ENCODE peak calls at places on chromosomes 2 and 18, in ten cellular contexts. D is spleen; W is bronchial epithelial cell; K is GM23338; J is ovary; L is CD4-positive, alpha-beta T cell; Q is AG04450; F is WERI-Rb-1; Y is cardiac muscle cell; X is choroid plexus epithelial cell. I is an unnamed sample.
A peak's percentile ranks its signal among the peaks of the same experiment; 100 is the strongest.

GRCh38 chr2:161077367-161078210 is 82.6 kb upstream of the TANK start:
- DNase-seq in K (no peak), X (peak; percentile 49), L (peak; percentile 35), J (no peak), Q (no peak), Y (no peak), W (peak; percentile 70), D (no peak), F (no peak), I (peak; percentile 63)

GRCh38 chr18:36533446-36534153 is 236.1 kb downstream of the FHOD3 start:
- DNase-seq in Q (no peak), W (no peak), F (no peak), K (no peak), L (no peak), Y (no peak), X (no peak), J (no peak), D (no peak), I (no peak)

GRCh38 chr2:172964511-172964910 is 111.1 kb upstream of the MAP3K20 start:
- DNase-seq in L (no peak), F (no peak), Q (no peak), Y (no peak), D (no peak), K (no peak), J (no peak), W (no peak), X (no peak), I (no peak)

GRCh38 chr2:72935611-72935957 is 18.3 kb downstream of the EMX1 start:
- DNase-seq in F (no peak), Q (no peak), X (no peak), W (no peak), D (peak; percentile 57), J (no peak), K (no peak), L (no peak), Y (no peak), I (no peak)

GRCh38 chr2:17748745-17749144 is 4.9 kb downstream of the SMC6 start:
- DNase-seq in J (no peak), X (peak; percentile 9), K (peak; percentile 51), L (no peak), F (no peak), Q (no peak), W (no peak), Y (no peak), D (no peak), I (no peak)

GRCh38 chr2:151845481-151845880 is 17.3 kb upstream of the ARL5A start:
- DNase-seq in K (no peak), L (no peak), X (no peak), W (no peak), Q (no peak), D (no peak), J (no peak), F (no peak), Y (no peak), I (no peak)

GRCh38 chr2:195498176-195498575 is 158.8 kb upstream of the SLC39A10 start:
- DNase-seq in F (peak; percentile 23), J (no peak), D (no peak), K (peak; percentile 70), X (peak; percentile 72), Q (no peak), W (peak; percentile 53), L (peak; percentile 62), Y (peak; percentile 33), I (peak; percentile 45)

GRCh38 chr2:235641333-235641732 is 147.5 kb downstream of the AGAP1 start:
- DNase-seq in F (no peak), X (no peak), W (no peak), J (peak; percentile 23), Q (no peak), Y (peak; percentile 26), L (no peak), K (peak; percentile 28), D (no peak), I (no peak)

GRCh38 chr2:205043285-205043684 is 498.0 kb downstream of the PARD3B start:
- DNase-seq in Y (no peak), K (no peak), J (no peak), W (no peak), Q (no peak), X (no peak), L (no peak), D (no peak), F (no peak), I (no peak)

GRCh38 chr18:58362027-58362575 is 266.8 kb downstream of the ALPK2 start:
- DNase-seq in J (peak; percentile 21), Q (peak; percentile 81), F (no peak), W (peak; percentile 90), L (no peak), K (no peak), D (no peak), Y (no peak), X (peak; percentile 95), I (no peak)

GRCh38 chr18:48300463-48300961 is 108.7 kb downstream of the ZBTB7C start:
- DNase-seq in Y (peak; percentile 30), L (no peak), F (peak; percentile 33), J (no peak), X (no peak), K (peak; percentile 78), W (peak; percentile 28), Q (no peak), D (peak; percentile 77), I (no peak)

DNA sequence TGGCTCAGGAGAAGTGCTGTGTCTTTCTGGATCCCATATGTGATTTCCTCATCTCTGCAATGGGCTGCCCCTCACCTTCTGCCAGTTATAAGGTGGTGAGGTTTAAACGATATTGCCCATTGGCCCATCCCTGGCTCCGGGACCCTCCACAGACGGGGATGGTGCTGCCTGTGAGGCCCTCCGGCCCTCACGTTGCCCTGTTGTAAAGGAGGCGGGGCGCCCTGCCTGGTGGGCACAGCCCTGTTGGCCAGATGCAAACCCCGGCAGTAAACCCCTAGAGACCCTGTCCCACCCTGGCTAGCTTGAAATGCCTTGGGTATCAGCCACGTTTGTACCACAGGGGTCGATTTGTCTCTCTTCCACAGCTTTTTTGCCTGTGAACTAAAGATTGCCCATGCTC is 7.4 kb downstream of the ARHGEF4 start:
- DNase-seq in F (no peak), J (no peak), K (no peak), L (no peak), D (peak; percentile 56), W (no peak), Q (no peak), Y (no peak), X (no peak), I (no peak)
- TF ChIP-seq CTCF in F (no peak), J (no peak), K (no peak), L (no peak), D (no peak), W (no peak), Q (no peak), Y (no peak), X (no peak), I (no peak)

GRCh38 chr2:197851451-197851850 is 47.1 kb downstream of the PLCL1 start:
- DNase-seq in F (no peak), W (no peak), Q (no peak), Y (no peak), J (no peak), X (peak; percentile 7), K (peak; percentile 51), D (no peak), L (no peak), I (no peak)
- TF ChIP-seq CTCF in F (peak; percentile 46), W (no peak), Q (peak; percentile 6), Y (peak; percentile 14), J (no peak), X (peak; percentile 29), K (peak; percentile 85), D (no peak), L (peak; percentile 29), I (no peak)

DNA sequence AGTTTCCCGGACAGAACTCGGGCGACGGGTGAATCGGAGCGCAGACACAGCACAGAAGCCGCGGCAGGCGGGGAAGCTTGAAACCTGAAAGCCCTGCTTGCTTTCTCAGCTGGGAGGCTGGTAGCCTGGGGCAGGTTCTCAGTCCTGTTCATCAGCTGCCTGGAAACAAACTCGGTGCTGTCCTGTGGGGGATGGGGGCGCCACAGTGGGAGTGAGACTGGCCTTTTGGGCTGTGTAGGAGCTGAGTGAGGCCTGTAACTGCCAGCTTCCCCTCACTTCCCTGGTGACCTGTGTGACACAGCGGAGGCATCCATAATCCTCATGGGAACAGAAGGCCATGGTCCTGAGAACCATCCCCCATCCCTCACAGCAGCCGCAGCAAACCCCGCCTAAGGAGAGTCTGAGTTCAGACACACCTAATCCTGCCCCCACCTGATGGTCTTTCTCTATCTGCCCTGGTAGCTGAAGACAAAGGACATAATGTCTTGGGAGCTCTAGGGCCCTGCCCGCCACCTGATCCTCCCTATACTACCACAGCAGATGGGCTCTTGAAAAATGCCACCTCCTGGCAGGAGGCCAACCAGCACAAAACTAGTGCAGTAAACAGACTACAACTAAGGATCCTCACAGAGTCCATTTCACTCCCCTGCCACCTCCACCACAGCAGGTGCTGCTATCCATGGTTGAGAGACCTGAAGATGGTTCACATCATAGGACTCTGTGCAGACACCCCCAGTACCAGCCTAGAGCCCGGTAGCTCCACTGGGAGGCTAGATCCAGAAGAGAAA is 52.7 kb upstream of the LDLRAD4 start:
- DNase-seq in J (no peak), L (no peak), W (no peak), Y (no peak), X (no peak), F (peak; percentile 76), D (no peak), K (peak; percentile 41), Q (no peak), I (no peak)
- TF ChIP-seq CTCF in J (no peak), L (no peak), W (no peak), Y (no peak), X (no peak), F (no peak), D (no peak), K (no peak), Q (no peak), I (no peak)

GRCh38 chr2:227716501-227716900 is 1.3 kb downstream of the SLC19A3 start:
- DNase-seq in W (no peak), K (no peak), X (no peak), Y (no peak), D (no peak), J (no peak), F (no peak), Q (no peak), L (no peak), I (no peak)

GRCh38 chr2:227717687-227718567 is at the start of gene SLC19A3:
- DNase-seq in Q (peak; percentile 27), Y (peak; percentile 80), F (peak; percentile 29), W (peak; percentile 69), D (peak; percentile 75), X (peak; percentile 81), K (peak; percentile 95), J (peak; percentile 89), L (no peak), I (no peak)

GRCh38 chr2:227719637-227720036 is 1.8 kb upstream of the SLC19A3 start:
- DNase-seq in F (no peak), D (no peak), K (no peak), Q (no peak), J (no peak), W (peak; percentile 15), Y (no peak), L (no peak), X (no peak), I (no peak)

GRCh38 chr2:227724394-227725039 is at the start of gene SCYGR6:
- DNase-seq in F (no peak), W (no peak), Q (no peak), K (no peak), D (no peak), X (no peak), Y (no peak), L (no peak), J (no peak), I (no peak)

DNA sequence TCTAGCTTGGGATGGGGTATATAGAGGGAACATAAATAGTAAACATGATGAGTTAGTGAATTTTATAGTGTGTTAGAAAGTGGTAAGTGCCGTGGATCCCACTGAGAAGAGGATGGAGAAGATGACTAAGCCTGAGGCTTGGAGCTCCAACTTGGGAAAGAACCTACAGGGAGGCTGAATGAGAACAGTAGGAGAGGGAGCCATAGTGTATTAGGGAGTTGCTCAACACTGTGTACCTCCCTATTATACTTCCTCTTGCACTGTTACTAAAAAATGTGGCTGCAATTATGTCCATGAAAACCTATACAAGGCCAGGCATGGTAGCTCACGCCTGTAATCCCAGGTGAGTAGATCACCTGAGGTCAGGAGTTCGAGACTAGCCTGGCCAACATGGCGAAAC is 2.9 kb upstream of the SLC19A3 start:
- DNase-seq in K (no peak), W (peak; percentile 37), J (no peak), X (no peak), L (no peak), F (no peak), D (no peak), Q (no peak), Y (no peak), I (no peak)
- TF ChIP-seq CTCF in K (no peak), W (no peak), J (no peak), X (no peak), L (no peak), F (no peak), D (no peak), Q (no peak), Y (no peak), I (no peak)

I was measured in CD8-positive, alpha-beta T cell.